ENCODE peak calls at places on chromosomes 16 and 17, in five cellular contexts. N, J, Q, R and M are unnamed samples.

GRCh38 chr16:23145608-23146007 is 3.6 kb downstream of the USP31 start:
- DNase-seq in N (no peak), J (no peak), Q (peak), R (no peak), M (peak)

GRCh38 chr16:12330977-12331376 is 354.4 kb downstream of the SNX29 start:
- DNase-seq in N (no peak), J (no peak), Q (peak), R (no peak), M (no peak)

GRCh38 chr17:27356091-27356705 is 62.3 kb downstream of the WSB1 start:
- DNase-seq in N (no peak), J (no peak), Q (no peak), R (no peak), M (peak)

GRCh38 chr16:70649300-70649699 is 2.9 kb downstream of the IL34 start:
- DNase-seq in N (no peak), J (no peak), Q (peak), R (no peak), M (no peak)

GRCh38 chr17:37791434-37791833 is 46.6 kb upstream of the HNF1B start:
- DNase-seq in N (no peak), J (no peak), Q (peak), R (no peak), M (no peak)

GRCh38 chr16:75459691-75460090 is 4.8 kb downstream of the TMEM170A start:
- DNase-seq in N (no peak), J (no peak), Q (no peak), R (no peak), M (no peak)

GRCh38 chr16:80174416-80174815 is 366.4 kb upstream of the DYNLRB2 start:
- DNase-seq in N (no peak), J (peak), Q (peak), R (no peak), M (no peak)

GRCh38 chr17:66273391-66273722 is 29.1 kb upstream of the PRKCA start:
- DNase-seq in N (no peak), J (no peak), Q (no peak), R (no peak), M (no peak)

GRCh38 chr17:55351027-55351625 is 70.5 kb downstream of the MMD start:
- DNase-seq in N (no peak), J (no peak), Q (no peak), R (no peak), M (no peak)

GRCh38 chr17:76598004-76598439 is 12.4 kb upstream of the ST6GALNAC2 start:
- DNase-seq in N (peak), J (no peak), Q (no peak), R (no peak), M (no peak)

GRCh38 chr17:2064980-2065785 is 10.3 kb downstream of the HIC1 start:
- DNase-seq in N (no peak), J (no peak), Q (peak), R (no peak), M (no peak)

GRCh38 chr17:80263253-80264047 is 2.8 kb downstream of the RNF213 start:
- DNase-seq in N (no peak), J (peak), Q (peak), R (no peak), M (no peak)

GRCh38 chr17:79627766-79628690 is 17.2 kb upstream of the RBFOX3 start:
- DNase-seq in N (peak), J (no peak), Q (no peak), R (no peak), M (no peak)

GRCh38 chr17:19497616-19498015 is 36.0 kb upstream of the SLC47A1 start:
- DNase-seq in N (no peak), J (no peak), Q (no peak), R (no peak), M (no peak)

GRCh38 chr16:80123189-80123588 is 417.6 kb upstream of the DYNLRB2 start:
- DNase-seq in N (no peak), J (no peak), Q (peak), R (no peak), M (no peak)

GRCh38 chr16:57178296-57178695 is 7.5 kb downstream of the PSME3IP1 start:
- DNase-seq in N (no peak), J (no peak), Q (no peak), R (no peak), M (no peak)

GRCh38 chr17:70563301-70563820 is 394.0 kb downstream of the KCNJ2 start:
- DNase-seq in N (no peak), J (no peak), Q (no peak), R (no peak), M (no peak)

GRCh38 chr16:89602273-89602951 is 11.0 kb upstream of the DPEP1 start:
- DNase-seq in N (peak), J (no peak), Q (peak), R (peak), M (no peak)

GRCh38 chr16:66167564-66168291 is 198.8 kb upstream of the CDH5 start:
- DNase-seq in N (no peak), J (no peak), Q (peak), R (no peak), M (no peak)

GRCh38 chr17:48192321-48192731 is 84.8 kb downstream of the SNX11 start:
- DNase-seq in N (no peak), J (no peak), Q (no peak), R (no peak), M (peak)

GRCh38 chr16:1048442-1049112 is 24.0 kb upstream of the SSTR5 start:
- DNase-seq in N (peak), J (no peak), Q (peak), R (peak), M (no peak)